ENCODE peak calls at places on chromosome 7, in four cellular contexts. One of them, this sample, is unnamed.
A peak's percentile ranks its signal among the peaks of the same experiment; 100 is the strongest.

GRCh38 chr7:325811-326210 is 35.8 kb downstream of the FOXL3 start:
- DNase-seq in AG10803: no peak
- DNase-seq in tibial artery: no peak
- DNase-seq in ovary: no peak
- DNase-seq in this sample: no peak

GRCh38 chr7:106905734-106906133 is 40.7 kb downstream of the PIK3CG start:
- DNase-seq in AG10803: no peak
- DNase-seq in tibial artery: no peak
- DNase-seq in ovary: no peak
- DNase-seq in this sample: no peak

GRCh38 chr7:133829336-133829897 is 297.7 kb upstream of the LRGUK start:
- DNase-seq in AG10803: peak; percentile 41
- DNase-seq in ovary: no peak
- DNase-seq in tibial artery: no peak
- DNase-seq in this sample: no peak

GRCh38 chr7:4621401-4621800 is 60.7 kb upstream of the FOXK1 start:
- DNase-seq in AG10803: peak; percentile 28
- DNase-seq in ovary: no peak
- DNase-seq in tibial artery: no peak
- DNase-seq in this sample: peak; percentile 13

GRCh38 chr7:646951-647350 is 79.5 kb upstream of the DNAAF5 start:
- DNase-seq in tibial artery: no peak
- DNase-seq in AG10803: no peak
- DNase-seq in ovary: no peak
- DNase-seq in this sample: no peak

GRCh38 chr7:1053002-1053411 is 8.7 kb downstream of the GPR146 start:
- DNase-seq in AG10803: no peak
- DNase-seq in ovary: no peak
- DNase-seq in tibial artery: no peak
- DNase-seq in this sample: no peak

GRCh38 chr7:137328389-137329120 is 15.0 kb downstream of the PTN start:
- DNase-seq in tibial artery: no peak
- DNase-seq in ovary: no peak
- DNase-seq in AG10803: peak; percentile 9
- DNase-seq in this sample: peak; percentile 79

GRCh38 chr7:127347567-127348246 is 44.8 kb downstream of the ZNF800 start:
- DNase-seq in AG10803: peak; percentile 60
- DNase-seq in tibial artery: peak; percentile 72
- DNase-seq in ovary: peak; percentile 75
- DNase-seq in this sample: peak; percentile 43

GRCh38 chr7:93145324-93145723 is 2.9 kb downstream of the SAMD9L start:
- DNase-seq in AG10803: no peak
- DNase-seq in tibial artery: no peak
- DNase-seq in ovary: no peak
- DNase-seq in this sample: no peak

GRCh38 chr7:87507446-87507845 is 32.0 kb upstream of the ABCB4 start:
- DNase-seq in ovary: no peak
- DNase-seq in AG10803: no peak
- DNase-seq in tibial artery: no peak
- DNase-seq in this sample: no peak

GRCh38 chr7:140209866-140210609 is 33.3 kb upstream of the KDM7A start:
- DNase-seq in ovary: no peak
- DNase-seq in AG10803: no peak
- DNase-seq in tibial artery: peak; percentile 71
- DNase-seq in this sample: no peak

GRCh38 chr7:24821045-24821853 is 64.0 kb upstream of the GSDME start:
- DNase-seq in ovary: no peak
- DNase-seq in tibial artery: no peak
- DNase-seq in AG10803: peak; percentile 96
- DNase-seq in this sample: peak; percentile 90

GRCh38 chr7:44769381-44770209 is 20.9 kb downstream of the ZMIZ2 start:
- DNase-seq in tibial artery: no peak
- DNase-seq in ovary: no peak
- DNase-seq in AG10803: peak; percentile 77
- DNase-seq in this sample: peak; percentile 73

GRCh38 chr7:18768256-18768655 is 272.7 kb downstream of the HDAC9 start:
- DNase-seq in tibial artery: no peak
- DNase-seq in ovary: no peak
- DNase-seq in AG10803: peak; percentile 37
- DNase-seq in this sample: no peak

GRCh38 chr7:104444019-104444418 is 115.6 kb downstream of the LHFPL3 start:
- DNase-seq in tibial artery: no peak
- DNase-seq in AG10803: no peak
- DNase-seq in ovary: no peak
- DNase-seq in this sample: no peak

GRCh38 chr7:87833130-87833529 is 43.0 kb downstream of the SLC25A40 start:
- DNase-seq in tibial artery: no peak
- DNase-seq in AG10803: no peak
- DNase-seq in ovary: no peak
- DNase-seq in this sample: no peak

GRCh38 chr7:112989531-112989930 is 97.1 kb downstream of the GPR85 start:
- DNase-seq in ovary: no peak
- DNase-seq in AG10803: no peak
- DNase-seq in tibial artery: no peak
- DNase-seq in this sample: no peak

GRCh38 chr7:66296-66695 is 126.1 kb upstream of the FAM20C start:
- DNase-seq in ovary: peak; percentile 15
- DNase-seq in AG10803: no peak
- DNase-seq in tibial artery: no peak
- DNase-seq in this sample: no peak

GRCh38 chr7:36208406-36208805 is 55.4 kb downstream of the EEPD1 start:
- DNase-seq in tibial artery: no peak
- DNase-seq in ovary: no peak
- DNase-seq in AG10803: no peak
- DNase-seq in this sample: no peak

GRCh38 chr7:33886100-33886623 is 19.2 kb upstream of the BMPER start:
- DNase-seq in tibial artery: no peak
- DNase-seq in AG10803: no peak
- DNase-seq in ovary: no peak
- DNase-seq in this sample: no peak

GRCh38 chr7:431658-432111 is 88.0 kb downstream of the PDGFA start:
- DNase-seq in tibial artery: no peak
- DNase-seq in AG10803: no peak
- DNase-seq in ovary: no peak
- DNase-seq in this sample: no peak

GRCh38 chr7:32056767-32057166 is 13.4 kb downstream of the PDE1C start:
- DNase-seq in ovary: no peak
- DNase-seq in tibial artery: no peak
- DNase-seq in AG10803: no peak
- DNase-seq in this sample: no peak

GRCh38 chr7:100799037-100799896 is 28.1 kb downstream of the EPHB4 start:
- DNase-seq in ovary: peak; percentile 79
- DNase-seq in tibial artery: no peak
- DNase-seq in AG10803: peak; percentile 59
- DNase-seq in this sample: peak; percentile 70

GRCh38 chr7:84017653-84018052 is 176.9 kb downstream of the SEMA3A start:
- DNase-seq in AG10803: no peak
- DNase-seq in tibial artery: no peak
- DNase-seq in ovary: no peak
- DNase-seq in this sample: no peak

GRCh38 chr7:129066290-129067131 is 11.6 kb upstream of the TNPO3 start:
- DNase-seq in tibial artery: no peak
- DNase-seq in ovary: no peak
- DNase-seq in AG10803: peak; percentile 82
- DNase-seq in this sample: peak; percentile 84

GRCh38 chr7:112411186-112411795 is 39.0 kb upstream of the IFRD1 start:
- DNase-seq in AG10803: peak; percentile 46
- DNase-seq in tibial artery: no peak
- DNase-seq in ovary: peak; percentile 44
- DNase-seq in this sample: peak; percentile 72

GRCh38 chr7:153087498-153087897 is 327.9 kb downstream of the ACTR3B start:
- DNase-seq in AG10803: no peak
- DNase-seq in ovary: no peak
- DNase-seq in tibial artery: no peak
- DNase-seq in this sample: no peak

GRCh38 chr7:5429253-5429856 is 5.7 kb upstream of the TNRC18 start:
- DNase-seq in ovary: peak; percentile 88
- DNase-seq in tibial artery: no peak
- DNase-seq in AG10803: peak; percentile 40
- DNase-seq in this sample: peak; percentile 37

GRCh38 chr7:142375710-142376313 is 118.0 kb upstream of the PRSS58 start:
- DNase-seq in tibial artery: no peak
- DNase-seq in AG10803: peak; percentile 35
- DNase-seq in ovary: no peak
- DNase-seq in this sample: peak; percentile 43

GRCh38 chr7:144384555-144385245 is 18.8 kb downstream of the NOBOX start:
- DNase-seq in tibial artery: peak; percentile 53
- DNase-seq in ovary: no peak
- DNase-seq in AG10803: peak; percentile 13
- DNase-seq in this sample: no peak

GRCh38 chr7:69256634-69257081 is 341.6 kb upstream of the AUTS2 start:
- DNase-seq in ovary: no peak
- DNase-seq in AG10803: peak; percentile 94
- DNase-seq in tibial artery: peak; percentile 80
- DNase-seq in this sample: no peak

GRCh38 chr7:16564909-16565426 is 38.3 kb downstream of the LRRC72 start:
- DNase-seq in ovary: no peak
- DNase-seq in AG10803: peak; percentile 40
- DNase-seq in tibial artery: no peak
- DNase-seq in this sample: peak; percentile 72

GRCh38 chr7:128682125-128682524 is 10.0 kb downstream of the GARIN1A start:
- DNase-seq in AG10803: no peak
- DNase-seq in tibial artery: no peak
- DNase-seq in ovary: no peak
- DNase-seq in this sample: no peak

GRCh38 chr7:114082934-114083647 is 164.3 kb upstream of the PPP1R3A start:
- DNase-seq in tibial artery: no peak
- DNase-seq in AG10803: no peak
- DNase-seq in ovary: peak; percentile 59
- DNase-seq in this sample: peak; percentile 47

GRCh38 chr7:50653997-50654425 is 88.8 kb upstream of the DDC start:
- DNase-seq in ovary: peak; percentile 61
- DNase-seq in tibial artery: peak; percentile 89
- DNase-seq in AG10803: peak; percentile 22
- DNase-seq in this sample: peak; percentile 62

GRCh38 chr7:66415659-66416265 is 210.6 kb downstream of the TPST1 start:
- DNase-seq in ovary: no peak
- DNase-seq in AG10803: peak; percentile 30
- DNase-seq in tibial artery: no peak
- DNase-seq in this sample: peak; percentile 35

DNA sequence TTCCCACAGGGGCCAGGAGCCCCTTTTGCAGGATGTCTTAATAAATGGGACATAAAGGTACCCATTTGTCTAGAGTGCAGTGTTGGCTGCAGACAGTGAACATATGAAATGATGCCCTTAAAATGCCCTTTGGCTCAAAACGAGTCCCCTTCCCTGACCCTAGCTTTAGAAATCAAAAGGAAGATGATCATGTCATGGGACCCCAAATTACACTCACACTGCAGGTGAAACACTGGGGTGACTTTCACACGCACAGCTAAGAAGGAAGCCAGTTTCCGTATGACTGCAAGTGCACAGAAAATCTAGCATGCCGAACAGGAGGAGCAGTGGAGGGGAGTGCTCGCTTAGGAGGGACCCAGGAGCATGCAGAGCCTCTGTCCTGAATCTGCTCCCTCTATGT is 154.5 kb upstream of the KLF14 start:
- DNase-seq in tibial artery: no peak
- DNase-seq in ovary: no peak
- DNase-seq in AG10803: no peak
- DNase-seq in this sample: no peak
- H3K4me3 ChIP-seq in tibial artery: no peak overlapping the region
- H3K4me3 ChIP-seq in ovary: no peak overlapping the region
- H3K4me3 ChIP-seq in AG10803: no peak overlapping the region
- H3K4me3 ChIP-seq in this sample: no peak overlapping the region

DNA sequence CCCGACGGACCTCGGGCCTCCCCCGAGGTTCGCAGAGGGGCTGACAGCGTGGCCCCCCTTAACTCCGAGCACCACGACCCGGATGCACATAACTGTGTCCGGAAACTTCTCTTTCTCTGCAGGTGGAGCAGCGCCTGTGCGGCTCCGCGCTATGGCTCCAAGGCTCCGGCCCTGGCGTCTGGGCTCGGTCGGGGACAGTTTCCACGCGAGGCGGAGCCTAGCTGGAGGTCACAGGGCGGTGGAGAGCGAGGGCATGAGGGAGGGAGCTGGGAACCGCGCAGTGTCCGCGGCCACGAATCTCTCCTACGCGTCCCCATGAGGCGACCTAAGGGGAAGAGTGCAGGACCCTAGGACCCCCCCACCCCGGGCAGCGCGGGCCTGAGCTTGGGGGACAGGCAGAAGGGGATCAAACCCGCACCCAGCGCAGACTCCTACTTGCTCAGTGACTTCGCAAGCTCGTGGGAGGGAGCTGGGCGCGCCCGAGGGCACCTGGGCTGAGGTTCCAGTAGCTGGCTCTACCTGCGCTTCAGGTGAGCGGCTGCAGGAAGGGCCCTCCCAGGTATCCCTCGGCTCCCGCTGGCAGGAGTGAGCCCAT is 8.6 kb upstream of the MNX1 start:
- DNase-seq in ovary: no peak
- DNase-seq in AG10803: no peak
- DNase-seq in tibial artery: no peak
- DNase-seq in this sample: no peak
- H3K4me3 ChIP-seq in ovary: no peak overlapping the region
- H3K4me3 ChIP-seq in AG10803: no peak overlapping the region
- H3K4me3 ChIP-seq in tibial artery: no peak overlapping the region
- H3K4me3 ChIP-seq in this sample: no peak overlapping the region

DNA sequence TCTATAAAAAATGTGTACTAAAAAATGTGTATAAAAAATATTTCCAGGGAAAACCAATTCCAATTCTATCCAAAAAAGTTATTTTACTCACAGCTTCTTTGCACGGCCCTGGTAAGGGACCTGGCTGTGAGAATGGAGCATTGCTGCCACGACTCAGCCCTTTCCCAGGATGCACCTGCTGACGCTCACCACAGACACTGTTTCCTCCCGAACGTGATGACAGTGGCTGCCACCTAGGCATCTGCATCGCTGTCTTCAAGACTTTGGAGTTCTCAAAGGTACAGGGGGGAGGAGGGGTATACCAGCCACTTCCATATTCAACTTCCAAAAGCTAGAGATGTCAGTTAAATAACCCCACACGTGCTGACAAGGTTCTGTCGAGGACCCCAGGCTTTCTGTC is 23.9 kb upstream of the PTPRN2 start:
- DNase-seq in ovary: no peak
- DNase-seq in AG10803: no peak
- DNase-seq in tibial artery: no peak
- DNase-seq in this sample: no peak
- H3K4me3 ChIP-seq in ovary: no peak overlapping the region
- H3K4me3 ChIP-seq in AG10803: no peak overlapping the region
- H3K4me3 ChIP-seq in tibial artery: no peak overlapping the region
- H3K4me3 ChIP-seq in this sample: no peak overlapping the region

GRCh38 chr7:42858570-42858969 is 53.3 kb downstream of the C7orf25 start:
- DNase-seq in ovary: no peak
- DNase-seq in tibial artery: no peak
- DNase-seq in AG10803: peak; percentile 29
- DNase-seq in this sample: peak; percentile 14

GRCh38 chr7:42854521-42855118 is 57.2 kb downstream of the C7orf25 start:
- DNase-seq in ovary: no peak
- DNase-seq in AG10803: no peak
- DNase-seq in tibial artery: no peak
- DNase-seq in this sample: no peak

GRCh38 chr7:42856605-42856987 is 55.3 kb downstream of the C7orf25 start:
- DNase-seq in AG10803: no peak
- DNase-seq in ovary: no peak
- DNase-seq in tibial artery: no peak
- DNase-seq in this sample: no peak
- H3K4me3 ChIP-seq in AG10803: peak overlapping the region; percentile 56
- H3K4me3 ChIP-seq in ovary: peak overlapping the region; percentile 35
- H3K4me3 ChIP-seq in tibial artery: peak overlapping the region; percentile 40
- H3K4me3 ChIP-seq in this sample: peak overlapping the region; percentile 61